ENCODE peak calls at places on chromosomes 12 and 14, in ten cellular contexts. T is mammary epithelial cell, M is heart left ventricle, H is lower lobe of right lung, R is IMR-90, J is fibroblast of lung, G is tibial nerve, B is pancreas, A is left ventricle myocardium inferior, F is astrocyte of the spinal cord. W is an unnamed sample.
A peak's percentile ranks its signal among the peaks of the same experiment; 100 is the strongest.

GRCh38 chr12:107134558-107134957 is 41.2 kb upstream of the CRY1 start:
- DNase-seq in G (no peak), A (no peak), B (no peak), M (no peak), F (no peak), J (no peak), H (no peak), T (no peak), R (no peak), W (no peak)

GRCh38 chr14:90382491-90383125 is 14.2 kb upstream of the CALM1 start:
- DNase-seq in M (peak; percentile 74), B (peak; percentile 67), J (peak; percentile 78), F (peak; percentile 85), T (peak; percentile 59), G (peak; percentile 59), R (peak; percentile 79), H (peak; percentile 78), A (peak; percentile 63), W (no peak)

GRCh38 chr12:130526813-130527212 is 189.1 kb downstream of the PIWIL1 start:
- DNase-seq in H (no peak), T (no peak), F (no peak), A (no peak), R (no peak), B (no peak), G (no peak), J (no peak), M (no peak), W (no peak)

GRCh38 chr14:81303258-81303935 is 82.6 kb upstream of the GTF2A1 start:
- DNase-seq in H (peak; percentile 68), B (peak; percentile 90), G (no peak), T (peak; percentile 77), J (no peak), R (no peak), M (no peak), F (no peak), A (no peak), W (peak; percentile 55)

GRCh38 chr12:12349711-12350665 is at the start of gene MANSC1:
- DNase-seq in G (no peak), R (peak; percentile 28), J (peak; percentile 40), H (peak; percentile 86), A (peak; percentile 67), M (peak; percentile 76), B (peak; percentile 79), F (no peak), T (no peak), W (no peak)

GRCh38 chr14:103329421-103330347 is 4.4 kb upstream of the EIF5 start:
- DNase-seq in H (peak; percentile 63), R (peak; percentile 40), M (no peak), T (peak; percentile 35), A (no peak), B (no peak), F (no peak), J (no peak), G (no peak), W (no peak)

GRCh38 chr12:109677323-109677722 is 36.3 kb upstream of the FAM222A start:
- DNase-seq in F (no peak), H (no peak), J (no peak), B (no peak), G (no peak), T (no peak), A (no peak), M (no peak), R (no peak), W (no peak)

GRCh38 chr14:22339277-22339676 is 249.7 kb downstream of the DAD1 start:
- DNase-seq in J (peak; percentile 75), T (no peak), A (peak; percentile 83), F (peak; percentile 96), H (no peak), B (peak; percentile 23), G (peak; percentile 81), R (peak; percentile 83), M (peak; percentile 90), W (no peak)

GRCh38 chr12:97567619-97568110 is 105.1 kb downstream of the RMST start:
- DNase-seq in B (no peak), J (no peak), R (no peak), T (no peak), M (no peak), G (no peak), F (no peak), H (no peak), A (no peak), W (no peak)

GRCh38 chr14:31380106-31380505 is 40.2 kb downstream of the HEATR5A start:
- DNase-seq in R (peak; percentile 26), J (peak; percentile 67), T (no peak), M (no peak), A (no peak), H (no peak), G (no peak), F (no peak), B (no peak), W (no peak)

DNA sequence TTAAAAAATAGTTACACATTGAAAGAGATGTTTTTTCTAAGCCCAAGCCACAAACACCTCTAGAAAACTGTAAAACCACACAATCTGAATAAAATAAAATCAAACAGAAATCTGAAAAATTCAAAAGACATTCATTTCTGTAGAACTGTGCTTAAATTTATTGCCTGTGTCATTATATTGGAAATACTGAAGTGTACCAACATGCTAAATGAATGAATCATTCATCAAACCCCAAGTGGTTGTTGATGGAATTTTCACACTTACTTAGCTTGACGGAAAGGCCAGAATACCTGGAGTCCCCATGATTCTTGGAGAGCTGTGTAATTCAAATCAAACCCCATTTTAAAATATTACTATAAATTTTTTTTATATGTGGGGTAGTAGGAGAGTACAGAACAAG is 2.7 kb downstream of the KITLG start:
- DNase-seq in M (no peak), A (no peak), G (no peak), J (peak; percentile 66), F (peak; percentile 38), H (no peak), R (no peak), B (no peak), T (peak; percentile 73), W (no peak)
- TF ChIP-seq CTCF in M (no peak), A (peak; percentile 28), G (peak; percentile 17), J (no peak), F (no peak), H (peak; percentile 17), R (no peak), B (peak; percentile 10), T (peak; percentile 46), W (no peak)

GRCh38 chr12:93738199-93739058 is 61.3 kb downstream of the CRADD start:
- DNase-seq in A (no peak), H (no peak), B (no peak), J (no peak), F (no peak), G (no peak), M (peak; percentile 35), T (no peak), R (no peak), W (no peak)
- H3K4me3 ChIP-seq in A (peak overlapping the region; percentile 48), H (no peak overlapping the region), B (no peak overlapping the region), J (no peak overlapping the region), F (no peak overlapping the region), G (peak overlapping the region; percentile 7), M (peak overlapping the region; percentile 6), T (no peak overlapping the region), R (no peak overlapping the region), W (no peak overlapping the region)

DNA sequence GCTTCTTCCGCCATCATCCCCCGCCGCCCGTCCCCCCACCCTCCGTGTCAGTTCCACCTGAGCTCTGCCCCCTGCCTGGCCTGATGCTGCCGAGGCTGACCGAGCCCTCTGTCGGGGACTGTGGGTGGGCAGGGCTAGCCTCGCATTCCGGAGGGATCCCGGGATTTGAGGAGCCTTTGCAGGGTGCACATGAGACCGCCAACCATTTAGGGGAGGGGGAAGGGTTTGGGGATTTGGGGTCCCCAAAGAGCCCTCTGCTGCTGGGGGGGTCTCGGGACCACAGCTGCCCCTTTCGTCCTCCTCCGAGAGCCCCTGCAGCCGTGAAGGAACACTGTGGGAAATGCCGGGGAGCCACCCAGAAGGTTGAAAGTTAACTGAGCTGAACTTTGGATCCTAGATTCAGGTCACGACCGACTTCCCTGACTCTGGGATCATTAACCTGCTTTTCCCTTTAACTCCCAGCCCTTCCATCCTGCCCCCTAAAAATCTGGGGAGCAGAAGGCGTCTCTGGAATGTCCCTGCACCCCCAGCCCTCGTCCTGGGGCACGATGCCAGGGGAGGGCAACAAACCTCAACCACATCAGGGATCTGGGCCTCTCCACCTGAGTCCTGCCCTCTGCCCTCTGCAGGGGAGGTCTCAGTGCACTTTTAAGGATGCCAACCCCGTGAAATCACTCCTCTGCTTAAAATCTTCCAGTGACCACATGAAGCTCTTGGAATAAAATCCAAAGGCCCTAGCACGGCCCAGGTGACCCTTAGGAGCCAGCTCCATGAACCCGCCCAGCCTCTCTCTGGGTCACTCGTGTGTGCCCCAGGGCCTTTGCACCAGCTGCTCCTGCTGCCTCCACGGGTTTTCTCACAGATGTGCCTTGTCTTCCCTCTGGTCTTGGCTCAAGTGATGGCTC is 94.9 kb downstream of the RFLNA start:
- DNase-seq in R (no peak), G (no peak), J (no peak), F (no peak), B (no peak), A (no peak), H (no peak), M (no peak), T (no peak), W (no peak)
- TF ChIP-seq CTCF in R (no peak), G (no peak), J (no peak), F (peak; percentile 3), B (no peak), A (no peak), H (no peak), M (no peak), T (no peak), W (no peak)

GRCh38 chr12:6963741-6964446 is 6.6 kb downstream of the PHB2 start:
- DNase-seq in H (no peak), M (no peak), T (no peak), J (no peak), B (peak; percentile 80), A (peak; percentile 15), G (no peak), F (no peak), R (no peak), W (no peak)
- H3K4me3 ChIP-seq in H (peak overlapping the region; percentile 55), M (no peak overlapping the region), T (peak overlapping the region; percentile 97), J (no peak overlapping the region), B (peak overlapping the region; percentile 61), A (no peak overlapping the region), G (no peak overlapping the region), F (no peak overlapping the region), R (no peak overlapping the region), W (no peak overlapping the region)